ENCODE peak calls at places on chromosomes 5 and 9, in ten cellular contexts. R is neural progenitor cell, P is lung, S is WTC11, M is fibroblast of the conjunctiva, X is SJSA1, Q is NCI-H2171, K is HFFc6, D is frontal cortex, C is GM12891. H is an unnamed sample.
A peak's percentile ranks its signal among the peaks of the same experiment; 100 is the strongest.

GRCh38 chr5:115160975-115161475 is 8.7 kb downstream of the TRIM36 start:
- DNase-seq in K (no peak), Q (no peak), P (no peak), X (no peak), C (no peak), R (no peak), D (no peak), M (no peak), S (no peak), H (no peak)

GRCh38 chr5:113081881-113082546 is 105.4 kb downstream of the DCP2 start:
- DNase-seq in M (peak; percentile 34), R (no peak), D (no peak), S (no peak), C (no peak), P (no peak), X (no peak), Q (no peak), K (peak; percentile 91), H (no peak)

GRCh38 chr9:134622896-134623407 is 18.7 kb upstream of the COL5A1 start:
- DNase-seq in M (no peak), Q (no peak), D (no peak), P (no peak), X (no peak), R (no peak), S (peak; percentile 7), K (no peak), C (no peak), H (no peak)

GRCh38 chr5:83767409-83767992 is 46.8 kb upstream of the HAPLN1 start:
- DNase-seq in R (no peak), P (no peak), K (no peak), X (no peak), C (no peak), Q (no peak), D (no peak), M (no peak), S (no peak), H (no peak)

GRCh38 chr5:145938699-145939531 is 2.5 kb downstream of the SH3RF2 start:
- DNase-seq in Q (no peak), K (no peak), R (no peak), S (no peak), M (no peak), C (no peak), X (peak; percentile 96), D (no peak), P (no peak), H (no peak)

GRCh38 chr5:90351101-90351500 is 58.5 kb downstream of the CETN3 start:
- DNase-seq in C (no peak), P (no peak), K (no peak), D (no peak), X (no peak), R (no peak), Q (no peak), S (no peak), M (no peak), H (no peak)

GRCh38 chr9:87711857-87712800 is 13.8 kb upstream of the CTSL start:
- DNase-seq in X (peak; percentile 76), K (peak; percentile 89), P (no peak), S (no peak), C (no peak), D (no peak), R (no peak), Q (no peak), M (peak; percentile 38), H (no peak)

GRCh38 chr5:33692983-33693382 is 198.8 kb downstream of the ADAMTS12 start:
- DNase-seq in K (no peak), C (no peak), R (no peak), Q (no peak), P (no peak), D (no peak), S (no peak), X (no peak), M (no peak), H (no peak)

GRCh38 chr9:127974769-127975261 is 6.0 kb downstream of the EEIG1 start:
- DNase-seq in P (no peak), C (no peak), D (no peak), Q (no peak), R (peak; percentile 37), M (no peak), X (no peak), S (no peak), K (no peak), H (no peak)

GRCh38 chr5:173229381-173229959 is 5.5 kb downstream of the NKX2-5 start:
- DNase-seq in D (no peak), Q (no peak), K (no peak), M (no peak), S (no peak), P (no peak), X (no peak), R (peak; percentile 30), C (no peak), H (no peak)

GRCh38 chr5:133818869-133819600 is 149.4 kb downstream of the C5orf15 start:
- DNase-seq in Q (no peak), P (no peak), S (no peak), D (no peak), K (no peak), M (no peak), R (no peak), C (no peak), X (no peak), H (no peak)

GRCh38 chr5:36414869-36415282 is 113.2 kb upstream of the RANBP3L start:
- DNase-seq in R (peak; percentile 61), D (peak; percentile 40), X (peak; percentile 53), M (peak; percentile 33), K (peak; percentile 51), P (no peak), Q (peak; percentile 17), C (no peak), S (no peak), H (peak; percentile 62)

GRCh38 chr9:109064963-109065701 is 51.8 kb upstream of the CTNNAL1 start:
- DNase-seq in C (no peak), K (peak; percentile 74), R (no peak), Q (no peak), S (no peak), M (no peak), X (peak; percentile 4), D (no peak), P (no peak), H (no peak)

GRCh38 chr5:123047706-123048105 is 11.2 kb upstream of the PPIC start:
- DNase-seq in X (peak; percentile 50), D (no peak), K (peak; percentile 10), Q (no peak), M (no peak), S (no peak), P (no peak), R (no peak), C (no peak), H (no peak)

GRCh38 chr9:128503870-128504269 is 649 bp upstream of the GLE1 start:
- DNase-seq in C (no peak), R (peak; percentile 18), S (no peak), K (no peak), P (peak; percentile 31), D (no peak), Q (no peak), M (no peak), X (no peak), H (no peak)

GRCh38 chr5:17269201-17269600 is 51.8 kb downstream of the BASP1 start:
- DNase-seq in C (no peak), X (no peak), S (no peak), M (no peak), P (no peak), D (no peak), R (no peak), K (no peak), Q (no peak), H (no peak)

H was measured in smooth muscle cell of the brain vasculature.